ENCODE peak calls at places on chromosomes 7 and 10, in five cellular contexts. E is osteocyte, T is Daoy, A is DMS 273 treated with DMSO at 0.1 percent for 48 hours, Y is BJ. N is an unnamed sample.
A peak's percentile ranks its signal among the peaks of the same experiment; 100 is the strongest.

GRCh38 chr7:100088621-100089457 is at the start of gene COPS6:
- DNase-seq in A (peak; percentile 48), E (peak; percentile 93), Y (no peak), T (peak; percentile 95), N (peak; percentile 81)

GRCh38 chr7:158268851-158269535 is 318.6 kb downstream of the PTPRN2 start:
- DNase-seq in T (no peak), A (no peak), E (peak; percentile 78), Y (no peak), N (no peak)

GRCh38 chr7:20280475-20281351 is 50.0 kb upstream of the ITGB8 start:
- DNase-seq in T (peak; percentile 87), E (no peak), Y (peak; percentile 52), A (no peak), N (no peak)

GRCh38 chr10:91931526-91932190 is 8.1 kb downstream of the BTAF1 start:
- DNase-seq in Y (no peak), T (no peak), E (no peak), A (no peak), N (peak; percentile 87)

GRCh38 chr10:100742067-100742771 is 3.2 kb upstream of the PAX2 start:
- DNase-seq in T (no peak), A (no peak), Y (no peak), E (no peak), N (no peak)

GRCh38 chr10:71621783-71622526 is 97.6 kb downstream of the C10orf105 start:
- DNase-seq in A (no peak), Y (peak; percentile 16), T (peak; percentile 77), E (no peak), N (peak; percentile 96)

GRCh38 chr10:111100198-111100597 is 23.4 kb downstream of the ADRA2A start:
- DNase-seq in T (no peak), Y (no peak), A (no peak), E (no peak), N (no peak)

GRCh38 chr10:23193435-23194074 is 1.4 kb downstream of the PTF1A start:
- DNase-seq in E (no peak), A (no peak), T (no peak), Y (no peak), N (no peak)

GRCh38 chr10:69901623-69902505 is 100.2 kb downstream of the COL13A1 start:
- DNase-seq in T (peak; percentile 47), Y (no peak), A (peak; percentile 7), E (no peak), N (peak; percentile 86)

GRCh38 chr10:103838851-103839512 is 16.4 kb downstream of the SH3PXD2A start:
- DNase-seq in E (no peak), T (no peak), Y (no peak), A (no peak), N (no peak)

GRCh38 chr7:36207451-36208291 is 54.6 kb downstream of the EEPD1 start:
- DNase-seq in Y (peak; percentile 62), A (no peak), E (no peak), T (peak; percentile 67), N (no peak)

GRCh38 chr10:95260909-95261552 is 29.8 kb downstream of the PDLIM1 start:
- DNase-seq in A (no peak), E (peak; percentile 30), Y (no peak), T (peak; percentile 33), N (peak; percentile 63)

GRCh38 chr7:38554586-38554985 is 76.6 kb downstream of the AMPH start:
- DNase-seq in E (no peak), Y (no peak), T (peak; percentile 30), A (no peak), N (peak; percentile 63)

GRCh38 chr10:80272793-80273522 is 16.5 kb downstream of the MAT1A start:
- DNase-seq in E (no peak), A (no peak), T (no peak), Y (no peak), N (peak; percentile 65)

N was measured in islet precursor cell.